ENCODE peak calls at places on chromosomes 13 and 19, in ten cellular contexts. I, L, O, A, P, R, J, F, S and T are unnamed samples.

GRCh38 chr19:48991823-48992570 is 1.1 kb downstream of the GYS1 start:
- DNase-seq in J (peak), A (no peak), P (peak), R (peak), L (peak), I (no peak), S (peak), O (no peak), F (no peak), T (no peak)

GRCh38 chr13:110306340-110306959 is 507 bp downstream of the COL4A1 start:
- DNase-seq in I (no peak), R (no peak), F (no peak), A (no peak), J (no peak), L (no peak), O (no peak), P (peak), S (peak), T (peak)

GRCh38 chr19:58558066-58558622 is at the start of gene UBE2M:
- DNase-seq in L (peak), R (no peak), I (no peak), J (no peak), S (no peak), A (peak), F (peak), O (no peak), P (peak), T (peak)

GRCh38 chr19:2327773-2328400 is 499 bp downstream of the LSM7 start:
- DNase-seq in O (peak), J (peak), P (no peak), R (peak), F (no peak), I (no peak), L (no peak), A (peak), S (peak), T (no peak)

GRCh38 chr19:45125975-45126493 is 33.1 kb downstream of the PPP1R37 start:
- DNase-seq in I (peak), J (peak), O (peak), A (peak), L (peak), S (peak), R (no peak), F (peak), P (peak), T (peak)

GRCh38 chr19:55559684-55560083 is 14.3 kb upstream of the SBK3 start:
- DNase-seq in R (no peak), I (no peak), S (no peak), J (no peak), O (no peak), L (no peak), P (no peak), A (no peak), F (no peak), T (no peak)

GRCh38 chr19:6000228-6000847 is 22.4 kb upstream of the RANBP3 start:
- DNase-seq in F (no peak), I (no peak), L (no peak), J (no peak), S (no peak), P (no peak), R (no peak), O (no peak), A (no peak), T (no peak)

GRCh38 chr13:39578821-39579291 is 24.1 kb downstream of the LHFPL6 start:
- DNase-seq in R (no peak), S (no peak), F (no peak), O (no peak), A (no peak), J (no peak), L (no peak), P (no peak), I (no peak), T (no peak)

GRCh38 chr13:36461472-36461871 is 29.2 kb downstream of the CCNA1 start:
- DNase-seq in L (no peak), A (no peak), J (no peak), P (no peak), O (no peak), I (no peak), S (no peak), R (no peak), F (no peak), T (no peak)

GRCh38 chr13:30463820-30464495 is 1.8 kb downstream of the HMGB1 start:
- DNase-seq in L (peak), P (peak), O (no peak), J (peak), S (peak), I (no peak), F (peak), R (no peak), A (peak), T (no peak)

GRCh38 chr19:32174386-32175113 is 170.9 kb upstream of the ZNF507 start:
- DNase-seq in A (no peak), I (no peak), J (no peak), F (no peak), L (no peak), S (peak), R (no peak), O (no peak), P (no peak), T (no peak)

GRCh38 chr13:47337781-47338507 is 441.1 kb upstream of the HTR2A start:
- DNase-seq in J (peak), R (no peak), F (no peak), S (no peak), P (peak), O (no peak), A (peak), L (no peak), I (no peak), T (peak)

GRCh38 chr13:109577191-109577700 is 209.1 kb downstream of the IRS2 start:
- DNase-seq in O (no peak), P (no peak), S (no peak), I (no peak), A (no peak), F (no peak), J (no peak), R (no peak), L (no peak), T (no peak)

GRCh38 chr19:15075801-15076200 is 6.2 kb upstream of the OR1I1 start:
- DNase-seq in L (no peak), A (no peak), R (no peak), J (no peak), O (no peak), S (no peak), F (no peak), I (no peak), P (no peak), T (no peak)

GRCh38 chr19:35899547-35900214 is 659 bp downstream of the NFKBID start:
- DNase-seq in J (peak), A (peak), L (peak), I (no peak), O (peak), F (peak), P (peak), R (no peak), S (peak), T (peak)
- TF ChIP-seq CTCF in J (no peak), A (no peak), L (no peak), I (no peak), O (no peak), F (no peak), P (no peak), R (no peak), S (no peak), T (no peak)

GRCh38 chr19:21851596-21852345 is 15.8 kb upstream of the ZNF43 start:
- DNase-seq in I (peak), R (peak), O (no peak), J (peak), A (peak), P (peak), S (peak), L (peak), F (peak), T (peak)
- TF ChIP-seq CTCF in I (no peak), R (no peak), O (no peak), J (no peak), A (no peak), P (peak), S (no peak), L (no peak), F (no peak), T (no peak)

GRCh38 chr13:98468352-98468751 is 108.6 kb downstream of the STK24 start:
- DNase-seq in S (no peak), R (no peak), A (no peak), L (no peak), F (no peak), O (no peak), P (peak), J (no peak), I (no peak), T (no peak)

GRCh38 chr13:98467263-98467985 is 109.5 kb downstream of the STK24 start:
- DNase-seq in L (peak), F (no peak), P (no peak), J (no peak), A (no peak), O (no peak), I (no peak), S (no peak), R (no peak), T (no peak)

GRCh38 chr13:98468929-98469328 is 108.0 kb downstream of the STK24 start:
- DNase-seq in O (no peak), I (no peak), L (no peak), R (no peak), S (no peak), A (no peak), P (no peak), J (no peak), F (no peak), T (no peak)

GRCh38 chr13:98462946-98463345 is 114.0 kb downstream of the STK24 start:
- DNase-seq in S (no peak), L (no peak), I (no peak), O (no peak), F (no peak), A (no peak), P (no peak), J (no peak), R (no peak), T (no peak)

GRCh38 chr13:98466634-98467236 is 110.2 kb downstream of the STK24 start:
- DNase-seq in F (no peak), P (peak), R (no peak), I (no peak), O (no peak), S (peak), A (peak), L (no peak), J (no peak), T (peak)
- TF ChIP-seq CTCF in F (peak), P (peak), R (peak), I (peak), O (peak), S (peak), A (peak), L (peak), J (peak), T (peak)

GRCh38 chr13:48593551-48593950 is 60.2 kb upstream of the CYSLTR2 start:
- DNase-seq in L (no peak), J (no peak), I (no peak), P (no peak), F (no peak), A (no peak), R (no peak), S (no peak), O (no peak), T (no peak)
- TF ChIP-seq CTCF in L (no peak), J (no peak), I (no peak), P (no peak), F (no peak), A (no peak), R (no peak), S (no peak), O (no peak), T (no peak)

GRCh38 chr13:43388282-43389034 is 365.1 kb downstream of the DNAJC15 start:
- DNase-seq in I (no peak), R (no peak), P (no peak), A (no peak), J (no peak), S (no peak), F (peak), L (no peak), O (peak), T (no peak)
- TF ChIP-seq CTCF in I (no peak), R (no peak), P (no peak), A (no peak), J (no peak), S (no peak), F (no peak), L (no peak), O (no peak), T (no peak)

GRCh38 chr19:4362871-4363545 is 19.6 kb downstream of the MPND start:
- DNase-seq in A (no peak), O (no peak), S (no peak), R (no peak), I (no peak), P (no peak), L (no peak), F (peak), J (no peak), T (no peak)
- TF ChIP-seq CTCF in A (no peak), O (peak), S (no peak), R (no peak), I (peak), P (no peak), L (no peak), F (no peak), J (no peak), T (no peak)

DNA sequence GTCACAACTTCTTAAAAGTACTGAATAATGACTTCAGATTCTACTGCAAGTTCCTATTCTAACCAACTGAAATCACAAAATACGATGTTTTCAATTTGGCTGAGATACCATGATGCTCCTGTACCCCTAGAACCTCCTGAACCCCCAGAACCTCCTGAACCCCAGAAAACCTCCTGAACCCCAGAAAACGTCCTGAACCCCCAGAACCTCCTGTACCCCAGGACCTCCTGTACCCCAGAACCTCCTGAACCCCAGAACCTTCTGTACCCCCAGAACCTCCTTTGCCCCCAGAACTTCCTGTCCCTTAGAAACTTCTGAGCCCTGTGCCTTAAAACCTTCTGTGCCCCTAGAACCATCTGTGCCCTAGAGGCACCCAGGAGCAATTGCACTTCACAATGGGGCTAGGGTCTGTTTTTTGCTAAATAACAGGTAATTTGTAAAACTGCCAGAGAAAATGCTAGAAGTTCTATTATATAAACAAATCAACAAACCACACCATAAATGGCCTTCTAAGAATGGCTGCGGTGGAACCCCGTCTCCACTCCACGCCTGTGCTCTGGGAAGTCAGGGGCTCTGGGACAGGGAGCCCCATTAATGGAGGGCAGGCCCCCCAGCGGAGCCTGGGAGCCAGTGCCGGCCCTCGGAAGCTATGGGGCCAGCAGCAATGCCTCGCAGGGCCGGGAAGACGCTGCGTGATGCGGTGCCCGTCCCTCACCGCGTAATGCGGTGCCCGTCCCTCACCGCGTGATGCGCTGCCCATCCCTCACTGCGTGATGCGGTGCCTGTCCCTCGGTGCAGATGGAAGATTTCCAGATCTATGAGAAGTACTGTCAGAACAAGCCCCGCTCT is 21.3 kb upstream of the F7 start:
- DNase-seq in L (peak), I (no peak), S (no peak), R (no peak), J (no peak), A (peak), P (no peak), O (no peak), F (no peak), T (no peak)
- TF ChIP-seq CTCF in L (no peak), I (no peak), S (peak), R (no peak), J (no peak), A (peak), P (peak), O (peak), F (no peak), T (no peak)

GRCh38 chr13:20136781-20137703 is 23.8 kb downstream of the GJA3 start:
- DNase-seq in S (no peak), J (no peak), R (no peak), O (no peak), L (no peak), A (peak), F (peak), P (no peak), I (no peak), T (peak)
- TF ChIP-seq CTCF in S (peak), J (peak), R (no peak), O (peak), L (peak), A (no peak), F (peak), P (peak), I (peak), T (peak)

DNA sequence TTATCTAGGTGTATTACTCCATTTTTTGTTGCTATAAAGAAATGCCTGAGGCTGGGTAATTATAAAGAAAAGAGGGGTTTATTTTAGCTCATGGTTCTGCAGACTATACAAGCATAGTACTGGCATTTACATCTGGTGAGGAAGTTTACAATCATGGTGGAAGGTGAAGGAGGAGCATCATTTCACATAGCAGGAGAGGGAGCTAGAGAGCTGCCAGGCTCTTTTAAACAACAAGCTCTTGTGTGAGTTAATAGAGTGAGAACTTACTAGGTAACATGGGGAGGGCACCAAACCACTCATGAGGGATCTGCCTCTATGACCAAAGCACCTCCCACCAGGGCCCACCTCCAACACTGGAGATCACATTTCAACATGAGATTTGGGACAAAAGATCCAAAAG is 221.7 kb upstream of the GPC6 start:
- DNase-seq in J (no peak), R (no peak), S (peak), L (no peak), A (no peak), I (no peak), F (no peak), P (no peak), O (no peak), T (no peak)
- TF ChIP-seq CTCF in J (peak), R (no peak), S (peak), L (no peak), A (no peak), I (peak), F (no peak), P (peak), O (no peak), T (no peak)

DNA sequence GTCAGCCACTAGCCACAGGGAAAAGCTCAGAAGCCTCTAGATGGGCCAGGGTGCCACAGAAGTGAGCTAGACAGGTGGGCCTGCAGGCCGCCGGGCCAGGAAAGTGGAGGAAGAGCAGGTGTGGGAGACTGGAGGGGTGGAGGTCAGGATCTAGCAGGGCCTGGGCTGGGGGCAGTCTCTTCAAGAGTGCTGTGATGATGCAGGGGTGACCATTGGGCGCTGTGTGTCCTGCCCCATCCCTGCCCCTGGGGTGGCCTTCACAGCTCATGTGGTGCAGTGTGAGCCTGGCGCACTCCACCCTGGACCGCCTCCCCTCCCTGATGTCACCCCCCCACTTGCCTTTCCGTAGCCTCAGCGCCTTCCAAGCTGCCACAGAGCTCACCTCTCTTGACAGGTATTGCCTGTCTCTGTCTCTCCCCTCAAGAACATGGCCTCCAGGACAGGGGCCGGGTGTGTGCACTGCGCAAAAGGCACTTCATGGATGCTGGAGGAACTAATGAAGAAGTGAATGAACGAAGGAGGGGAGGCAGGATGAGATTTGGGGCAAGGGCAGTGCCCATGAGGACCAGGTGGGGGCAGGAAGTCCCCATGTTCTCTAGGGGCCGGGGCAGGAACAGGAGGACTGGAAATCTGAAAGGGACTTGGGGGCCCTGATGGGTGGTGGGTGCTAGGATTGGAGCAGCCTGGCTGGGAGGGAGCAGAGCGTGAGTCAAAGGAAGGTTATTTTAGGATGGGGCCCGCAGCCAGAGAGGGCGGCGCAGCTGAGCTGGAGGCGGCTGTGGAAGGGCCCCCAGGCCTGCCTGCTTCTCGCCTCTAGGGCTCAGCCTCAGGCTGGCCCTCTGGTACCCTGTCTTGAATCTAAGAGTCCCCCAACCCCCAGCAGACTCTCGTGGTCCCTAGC is 6.6 kb downstream of the SSBP4 start:
- DNase-seq in P (no peak), I (no peak), F (no peak), L (peak), O (no peak), R (no peak), J (peak), S (peak), A (no peak), T (no peak)
- TF ChIP-seq CTCF in P (no peak), I (peak), F (no peak), L (no peak), O (no peak), R (peak), J (no peak), S (peak), A (no peak), T (no peak)